ENCODE peak calls at places on chromosomes 3 and 15, in ten cellular contexts. One of them, this sample, is unnamed.
A peak's percentile ranks its signal among the peaks of the same experiment; 100 is the strongest.

GRCh38 chr15:79170256-79170664 is 79.7 kb upstream of the RASGRF1 start:
- DNase-seq in LNCaP clone FGC: peak; percentile 23
- DNase-seq in neural progenitor cell: no peak
- DNase-seq in lower lobe of right lung: no peak
- DNase-seq in IMR-90: no peak
- DNase-seq in Caco-2: peak; percentile 48
- DNase-seq in transverse colon: no peak
- DNase-seq in fibroblast of the aortic adventitia: peak; percentile 49
- DNase-seq in astrocyte of the cerebellum: no peak
- DNase-seq in lower leg skin: peak; percentile 80
- DNase-seq in this sample: no peak

GRCh38 chr3:109413049-109413448 is 75.7 kb upstream of the DPPA4 start:
- DNase-seq in LNCaP clone FGC: no peak
- DNase-seq in neural progenitor cell: no peak
- DNase-seq in lower lobe of right lung: no peak
- DNase-seq in IMR-90: no peak
- DNase-seq in Caco-2: no peak
- DNase-seq in transverse colon: no peak
- DNase-seq in fibroblast of the aortic adventitia: no peak
- DNase-seq in astrocyte of the cerebellum: no peak
- DNase-seq in lower leg skin: no peak
- DNase-seq in this sample: no peak

GRCh38 chr15:29669823-29670222 is 152.4 kb downstream of the TJP1 start:
- DNase-seq in LNCaP clone FGC: no peak
- DNase-seq in neural progenitor cell: no peak
- DNase-seq in lower lobe of right lung: no peak
- DNase-seq in IMR-90: peak; percentile 34
- DNase-seq in Caco-2: no peak
- DNase-seq in transverse colon: no peak
- DNase-seq in fibroblast of the aortic adventitia: no peak
- DNase-seq in astrocyte of the cerebellum: no peak
- DNase-seq in lower leg skin: no peak
- DNase-seq in this sample: no peak

GRCh38 chr3:40317061-40317676 is 7.7 kb downstream of the EIF1B start:
- DNase-seq in LNCaP clone FGC: peak; percentile 23
- DNase-seq in neural progenitor cell: peak; percentile 80
- DNase-seq in lower lobe of right lung: no peak
- DNase-seq in IMR-90: peak; percentile 71
- DNase-seq in Caco-2: peak; percentile 40
- DNase-seq in transverse colon: peak; percentile 27
- DNase-seq in fibroblast of the aortic adventitia: peak; percentile 82
- DNase-seq in astrocyte of the cerebellum: peak; percentile 55
- DNase-seq in lower leg skin: no peak
- DNase-seq in this sample: peak; percentile 28

GRCh38 chr3:192887047-192887446 is 30.6 kb downstream of the MB21D2 start:
- DNase-seq in LNCaP clone FGC: no peak
- DNase-seq in neural progenitor cell: no peak
- DNase-seq in lower lobe of right lung: no peak
- DNase-seq in IMR-90: peak; percentile 52
- DNase-seq in Caco-2: peak; percentile 61
- DNase-seq in transverse colon: no peak
- DNase-seq in fibroblast of the aortic adventitia: peak; percentile 95
- DNase-seq in astrocyte of the cerebellum: peak; percentile 52
- DNase-seq in lower leg skin: no peak
- DNase-seq in this sample: no peak

GRCh38 chr3:147589016-147589415 is 179.9 kb downstream of the ZIC1 start:
- DNase-seq in LNCaP clone FGC: no peak
- DNase-seq in neural progenitor cell: no peak
- DNase-seq in lower lobe of right lung: no peak
- DNase-seq in IMR-90: no peak
- DNase-seq in Caco-2: no peak
- DNase-seq in transverse colon: no peak
- DNase-seq in fibroblast of the aortic adventitia: peak; percentile 41
- DNase-seq in astrocyte of the cerebellum: peak; percentile 86
- DNase-seq in lower leg skin: no peak
- DNase-seq in this sample: no peak

GRCh38 chr15:48563944-48564343 is 81.6 kb downstream of the FBN1 start:
- DNase-seq in LNCaP clone FGC: no peak
- DNase-seq in neural progenitor cell: no peak
- DNase-seq in lower lobe of right lung: no peak
- DNase-seq in IMR-90: no peak
- DNase-seq in Caco-2: no peak
- DNase-seq in transverse colon: no peak
- DNase-seq in fibroblast of the aortic adventitia: peak; percentile 66
- DNase-seq in astrocyte of the cerebellum: no peak
- DNase-seq in lower leg skin: no peak
- DNase-seq in this sample: no peak

GRCh38 chr3:65604863-65605526 is 433.7 kb downstream of the MAGI1 start:
- DNase-seq in LNCaP clone FGC: no peak
- DNase-seq in neural progenitor cell: no peak
- DNase-seq in lower lobe of right lung: no peak
- DNase-seq in IMR-90: peak; percentile 72
- DNase-seq in Caco-2: no peak
- DNase-seq in transverse colon: no peak
- DNase-seq in fibroblast of the aortic adventitia: peak; percentile 70
- DNase-seq in astrocyte of the cerebellum: peak; percentile 82
- DNase-seq in lower leg skin: no peak
- DNase-seq in this sample: no peak

GRCh38 chr15:92377083-92377789 is 16.4 kb upstream of the ST8SIA2 start:
- DNase-seq in LNCaP clone FGC: no peak
- DNase-seq in neural progenitor cell: no peak
- DNase-seq in lower lobe of right lung: no peak
- DNase-seq in IMR-90: no peak
- DNase-seq in Caco-2: no peak
- DNase-seq in transverse colon: no peak
- DNase-seq in fibroblast of the aortic adventitia: no peak
- DNase-seq in astrocyte of the cerebellum: no peak
- DNase-seq in lower leg skin: no peak
- DNase-seq in this sample: no peak

GRCh38 chr3:23655749-23656148 is 150.0 kb upstream of the UBE2E1 start:
- DNase-seq in LNCaP clone FGC: no peak
- DNase-seq in neural progenitor cell: no peak
- DNase-seq in lower lobe of right lung: no peak
- DNase-seq in IMR-90: no peak
- DNase-seq in Caco-2: no peak
- DNase-seq in transverse colon: no peak
- DNase-seq in fibroblast of the aortic adventitia: no peak
- DNase-seq in astrocyte of the cerebellum: no peak
- DNase-seq in lower leg skin: no peak
- DNase-seq in this sample: no peak

DNA sequence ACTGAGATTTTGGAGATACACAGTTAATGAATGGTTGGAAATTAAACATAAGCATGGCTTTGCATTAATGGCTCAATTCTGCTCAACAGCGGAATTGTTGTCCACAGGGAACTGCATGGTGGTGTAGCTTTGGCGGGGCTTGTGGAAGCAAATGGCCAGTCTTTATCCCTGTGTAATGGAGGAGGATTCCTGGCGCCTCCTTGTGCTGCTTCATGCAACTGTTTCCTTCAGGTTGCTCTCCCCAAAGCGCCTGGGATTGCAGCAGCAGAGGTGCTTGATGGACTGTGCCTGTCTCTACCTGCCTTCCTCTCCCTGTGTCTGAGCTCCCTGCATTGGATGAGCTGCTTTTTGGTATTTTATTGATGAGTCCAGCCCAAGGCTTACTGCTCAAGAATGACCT is 72.9 kb upstream of the NDN start:
- DNase-seq in LNCaP clone FGC: no peak
- DNase-seq in neural progenitor cell: peak; percentile 36
- DNase-seq in lower lobe of right lung: no peak
- DNase-seq in IMR-90: no peak
- DNase-seq in Caco-2: no peak
- DNase-seq in transverse colon: no peak
- DNase-seq in fibroblast of the aortic adventitia: no peak
- DNase-seq in astrocyte of the cerebellum: no peak
- DNase-seq in lower leg skin: no peak
- DNase-seq in this sample: no peak
- TF ChIP-seq CTCF in LNCaP clone FGC: peak; percentile 19
- TF ChIP-seq CTCF in neural progenitor cell: peak; percentile 28
- TF ChIP-seq CTCF in lower lobe of right lung: no peak
- TF ChIP-seq CTCF in IMR-90: no peak
- TF ChIP-seq CTCF in Caco-2: no peak
- TF ChIP-seq CTCF in transverse colon: no peak
- TF ChIP-seq CTCF in fibroblast of the aortic adventitia: no peak
- TF ChIP-seq CTCF in astrocyte of the cerebellum: no peak
- TF ChIP-seq CTCF in lower leg skin: no peak
- TF ChIP-seq CTCF in this sample: no peak

GRCh38 chr3:129607391-129608068 is 1.1 kb upstream of the PLXND1 start:
- DNase-seq in LNCaP clone FGC: no peak
- DNase-seq in neural progenitor cell: no peak
- DNase-seq in lower lobe of right lung: no peak
- DNase-seq in IMR-90: no peak
- DNase-seq in Caco-2: no peak
- DNase-seq in transverse colon: no peak
- DNase-seq in fibroblast of the aortic adventitia: no peak
- DNase-seq in astrocyte of the cerebellum: no peak
- DNase-seq in lower leg skin: no peak
- DNase-seq in this sample: no peak

GRCh38 chr3:129604223-129604941 is 2.1 kb downstream of the PLXND1 start:
- DNase-seq in LNCaP clone FGC: no peak
- DNase-seq in neural progenitor cell: no peak
- DNase-seq in lower lobe of right lung: no peak
- DNase-seq in IMR-90: no peak
- DNase-seq in Caco-2: no peak
- DNase-seq in transverse colon: no peak
- DNase-seq in fibroblast of the aortic adventitia: no peak
- DNase-seq in astrocyte of the cerebellum: no peak
- DNase-seq in lower leg skin: no peak
- DNase-seq in this sample: no peak

GRCh38 chr3:129606522-129607390 is at the start of gene PLXND1:
- DNase-seq in LNCaP clone FGC: no peak
- DNase-seq in neural progenitor cell: peak; percentile 90
- DNase-seq in lower lobe of right lung: peak; percentile 84
- DNase-seq in IMR-90: peak; percentile 39
- DNase-seq in Caco-2: peak; percentile 58
- DNase-seq in transverse colon: peak; percentile 59
- DNase-seq in fibroblast of the aortic adventitia: peak; percentile 64
- DNase-seq in astrocyte of the cerebellum: no peak
- DNase-seq in lower leg skin: peak; percentile 94
- DNase-seq in this sample: no peak

GRCh38 chr3:129604942-129605592 is 1.4 kb downstream of the PLXND1 start:
- DNase-seq in LNCaP clone FGC: no peak
- DNase-seq in neural progenitor cell: peak; percentile 90
- DNase-seq in lower lobe of right lung: peak; percentile 72
- DNase-seq in IMR-90: no peak
- DNase-seq in Caco-2: no peak
- DNase-seq in transverse colon: no peak
- DNase-seq in fibroblast of the aortic adventitia: no peak
- DNase-seq in astrocyte of the cerebellum: no peak
- DNase-seq in lower leg skin: no peak
- DNase-seq in this sample: no peak

DNA sequence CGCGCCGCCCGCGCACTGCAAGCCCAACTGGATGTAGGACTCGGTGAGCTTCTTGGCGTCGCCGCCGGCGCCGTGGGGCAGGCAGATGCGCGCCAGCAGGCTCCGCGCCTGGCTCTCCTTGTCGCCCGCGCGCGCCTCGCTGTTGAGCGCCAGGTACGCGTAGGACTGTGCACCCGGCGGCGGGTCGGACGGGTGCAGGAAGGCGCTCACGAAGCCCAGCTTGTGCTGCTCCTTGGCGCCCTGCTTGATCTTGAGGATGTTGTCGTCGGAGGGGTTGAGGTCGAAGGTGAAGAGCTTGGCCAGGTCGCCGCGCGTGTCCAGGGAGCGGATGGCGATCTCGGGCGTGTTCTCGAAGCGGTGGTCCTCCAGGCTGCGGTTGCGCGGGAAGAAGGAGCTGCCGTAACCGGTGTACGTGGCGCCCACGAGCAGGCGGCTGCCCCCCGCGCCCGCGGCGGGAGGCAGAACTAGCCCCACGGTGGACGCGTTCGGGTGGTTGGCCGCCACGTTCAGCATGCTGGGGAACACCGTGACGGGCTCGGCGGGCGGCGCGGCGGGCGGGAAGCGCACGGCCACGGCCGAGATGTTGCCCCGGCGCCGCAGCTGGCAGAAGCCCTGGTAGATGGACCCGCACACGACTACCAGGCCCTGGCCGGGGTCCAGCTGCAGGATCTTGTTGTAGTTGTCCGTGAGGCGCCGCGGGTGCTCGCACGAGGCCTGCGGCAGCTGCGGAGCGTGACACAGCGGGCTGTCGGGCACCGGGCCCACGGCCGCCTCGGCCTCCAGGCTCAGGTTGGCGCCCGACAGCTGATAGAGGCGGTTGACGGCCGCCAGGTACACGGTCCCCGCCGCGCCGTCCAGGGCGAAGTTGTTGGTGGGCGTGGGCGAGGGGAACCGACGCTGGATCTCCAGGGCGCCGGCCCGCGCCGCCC is 619 bp downstream of the PLXND1 start:
- DNase-seq in LNCaP clone FGC: no peak
- DNase-seq in neural progenitor cell: peak; percentile 54
- DNase-seq in lower lobe of right lung: peak; percentile 73
- DNase-seq in IMR-90: peak; percentile 51
- DNase-seq in Caco-2: no peak
- DNase-seq in transverse colon: no peak
- DNase-seq in fibroblast of the aortic adventitia: peak; percentile 48
- DNase-seq in astrocyte of the cerebellum: no peak
- DNase-seq in lower leg skin: no peak
- DNase-seq in this sample: no peak
- TF ChIP-seq CTCF in LNCaP clone FGC: no peak
- TF ChIP-seq CTCF in neural progenitor cell: no peak
- TF ChIP-seq CTCF in lower lobe of right lung: no peak
- TF ChIP-seq CTCF in IMR-90: no peak
- TF ChIP-seq CTCF in Caco-2: no peak
- TF ChIP-seq CTCF in transverse colon: no peak
- TF ChIP-seq CTCF in fibroblast of the aortic adventitia: no peak
- TF ChIP-seq CTCF in astrocyte of the cerebellum: no peak
- TF ChIP-seq CTCF in lower leg skin: no peak
- TF ChIP-seq CTCF in this sample: no peak

DNA sequence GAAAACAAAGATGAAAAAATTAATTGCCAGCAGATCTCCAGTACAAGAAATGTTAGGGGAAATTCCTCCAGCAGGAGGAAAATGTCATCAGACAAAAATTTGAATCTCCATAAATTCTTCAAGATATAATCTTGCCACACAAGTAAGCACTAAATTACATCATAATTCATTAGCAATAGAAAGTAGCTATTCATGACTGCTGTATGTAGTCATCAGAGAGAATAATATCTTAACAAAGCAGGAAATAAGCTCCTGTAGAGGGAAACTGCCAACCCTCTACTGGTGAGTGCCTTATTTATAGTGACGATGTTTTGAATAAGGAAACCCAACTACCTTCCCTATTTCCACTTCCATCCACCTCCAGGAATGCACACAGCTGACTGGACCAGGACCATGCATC is 15.8 kb upstream of the SLC27A2 start:
- DNase-seq in LNCaP clone FGC: no peak
- DNase-seq in neural progenitor cell: no peak
- DNase-seq in lower lobe of right lung: no peak
- DNase-seq in IMR-90: peak; percentile 87
- DNase-seq in Caco-2: no peak
- DNase-seq in transverse colon: no peak
- DNase-seq in fibroblast of the aortic adventitia: peak; percentile 86
- DNase-seq in astrocyte of the cerebellum: no peak
- DNase-seq in lower leg skin: no peak
- DNase-seq in this sample: peak; percentile 49
- TF ChIP-seq CTCF in LNCaP clone FGC: no peak
- TF ChIP-seq CTCF in neural progenitor cell: no peak
- TF ChIP-seq CTCF in lower lobe of right lung: no peak
- TF ChIP-seq CTCF in IMR-90: no peak
- TF ChIP-seq CTCF in Caco-2: no peak
- TF ChIP-seq CTCF in transverse colon: no peak
- TF ChIP-seq CTCF in fibroblast of the aortic adventitia: no peak
- TF ChIP-seq CTCF in astrocyte of the cerebellum: no peak
- TF ChIP-seq CTCF in lower leg skin: no peak
- TF ChIP-seq CTCF in this sample: no peak

GRCh38 chr3:15932348-15933300 is 134.8 kb upstream of the ANKRD28 start:
- DNase-seq in LNCaP clone FGC: no peak
- DNase-seq in neural progenitor cell: no peak
- DNase-seq in lower lobe of right lung: no peak
- DNase-seq in IMR-90: peak; percentile 7
- DNase-seq in Caco-2: no peak
- DNase-seq in transverse colon: no peak
- DNase-seq in fibroblast of the aortic adventitia: peak; percentile 13
- DNase-seq in astrocyte of the cerebellum: no peak
- DNase-seq in lower leg skin: no peak
- DNase-seq in this sample: no peak
- TF ChIP-seq CTCF in LNCaP clone FGC: no peak
- TF ChIP-seq CTCF in neural progenitor cell: no peak
- TF ChIP-seq CTCF in lower lobe of right lung: no peak
- TF ChIP-seq CTCF in IMR-90: no peak
- TF ChIP-seq CTCF in Caco-2: no peak
- TF ChIP-seq CTCF in transverse colon: no peak
- TF ChIP-seq CTCF in fibroblast of the aortic adventitia: no peak
- TF ChIP-seq CTCF in astrocyte of the cerebellum: no peak
- TF ChIP-seq CTCF in lower leg skin: no peak
- TF ChIP-seq CTCF in this sample: no peak